ENCODE peak calls at places on chromosomes 7 and 10, in six cellular contexts. H is NCI-H2081 treated with DMSO at 0.1 percent for 48 hours, Q is GM23248, Y is HL-60, E is NCI-H226, V is MCF 10A. B is an unnamed sample.

GRCh38 chr7:130641040-130641439 is 27.5 kb downstream of the COPG2 start:
- DNase-seq in V (no peak), Y (no peak), E (no peak), Q (no peak), H (no peak), B (no peak)

GRCh38 chr7:142301299-142301698 is 43.4 kb upstream of the PRSS58 start:
- DNase-seq in H (no peak), Q (no peak), V (no peak), E (no peak), Y (peak), B (no peak)

GRCh38 chr7:7970620-7971307 is 2.2 kb downstream of the GLCCI1 start:
- DNase-seq in V (no peak), Q (peak), E (peak), Y (no peak), H (no peak), B (no peak)

GRCh38 chr7:127447326-127447945 is 54.9 kb upstream of the ZNF800 start:
- DNase-seq in V (peak), Q (peak), E (no peak), H (peak), Y (peak), B (peak)

GRCh38 chr10:86876748-86877147 is 80.7 kb downstream of the MMRN2 start:
- DNase-seq in H (no peak), E (no peak), Q (peak), Y (no peak), V (no peak), B (no peak)

GRCh38 chr10:110959379-110960332 is 40.3 kb downstream of the SHOC2 start:
- DNase-seq in Q (peak), V (no peak), H (no peak), Y (no peak), E (no peak), B (no peak)

GRCh38 chr10:29969255-29970011 is 90.0 kb downstream of the JCAD start:
- DNase-seq in H (no peak), V (no peak), E (no peak), Q (no peak), Y (no peak), B (no peak)

GRCh38 chr7:102064361-102065025 is 222.2 kb upstream of the SH2B2 start:
- DNase-seq in H (no peak), Q (peak), E (peak), V (peak), Y (peak), B (no peak)

GRCh38 chr7:48708635-48709034 is 215.7 kb upstream of the CDC14C start:
- DNase-seq in V (no peak), Q (no peak), Y (no peak), E (no peak), H (no peak), B (no peak)

GRCh38 chr7:122802211-122802833 is 83.9 kb downstream of the CADPS2 start:
- DNase-seq in E (no peak), Q (no peak), Y (no peak), V (no peak), H (no peak), B (no peak)

GRCh38 chr7:142298009-142298408 is 40.2 kb upstream of the PRSS58 start:
- DNase-seq in V (peak), H (no peak), E (no peak), Q (peak), Y (no peak), B (no peak)